ENCODE peak calls at places on chromosomes 11 and 22, in five cellular contexts. V is endothelial cell of umbilical vein; A is HuH-7; D is stimulated activated CD4-positive, alpha-beta T cell treated with anti-CD3 and anti-CD28 coated beads, Interleukin-15, amount 100 ng/mL, for 24 hours; W is iPS-NIHi11. C is an unnamed sample.

GRCh38 chr22:29737251-29738117 is 17.7 kb downstream of the CABP7 start:
- DNase-seq in V (no peak), A (no peak), D (no peak), W (no peak), C (no peak)

GRCh38 chr11:134349109-134349801 is 17.5 kb downstream of the GLB1L2 start:
- DNase-seq in V (no peak), A (no peak), D (no peak), W (no peak), C (no peak)

GRCh38 chr22:46023558-46023981 is 46.6 kb upstream of the WNT7B start:
- DNase-seq in V (peak), A (no peak), D (no peak), W (no peak), C (peak)

GRCh38 chr11:30420233-30420787 is 97.4 kb downstream of the ARL14EP start:
- DNase-seq in V (no peak), A (no peak), D (no peak), W (no peak), C (no peak)

GRCh38 chr11:86672007-86672621 is at the start of gene ME3:
- DNase-seq in V (peak), A (peak), D (peak), W (peak), C (no peak)

GRCh38 chr11:70528794-70529580 is 130.7 kb downstream of the CTTN start:
- DNase-seq in V (no peak), A (no peak), D (no peak), W (no peak), C (no peak)

GRCh38 chr11:70423523-70424505 is 25.5 kb downstream of the CTTN start:
- DNase-seq in V (no peak), A (no peak), D (peak), W (peak), C (peak)

GRCh38 chr11:113876798-113877672 is 1.7 kb upstream of the USP28 start:
- DNase-seq in V (no peak), A (no peak), D (no peak), W (no peak), C (no peak)

GRCh38 chr22:50604256-50604580 is 3.6 kb downstream of the MAPK8IP2 start:
- DNase-seq in V (no peak), A (no peak), D (no peak), W (no peak), C (no peak)

GRCh38 chr22:31556627-31557203 is 60.4 kb downstream of the SFI1 start:
- DNase-seq in V (peak), A (peak), D (no peak), W (peak), C (no peak)

GRCh38 chr11:61826930-61827572 is 1.0 kb upstream of the FADS2 start:
- DNase-seq in V (no peak), A (no peak), D (no peak), W (peak), C (no peak)

GRCh38 chr11:609355-609811 is 6.4 kb downstream of the IRF7 start:
- DNase-seq in V (no peak), A (no peak), D (no peak), W (no peak), C (no peak)

GRCh38 chr22:46581580-46582244 is 38.5 kb upstream of the GRAMD4 start:
- DNase-seq in V (no peak), A (no peak), D (no peak), W (no peak), C (no peak)